ENCODE peak calls at places on chromosomes 6 and 20, in five cellular contexts. F is pancreas, H is GM23338, X is heart left ventricle, M is right atrium auricular region. Q is an unnamed sample.

GRCh38 chr20:31698803-31699718 is 23.6 kb downstream of the BCL2L1 start:
- DNase-seq in F (peak; percentile 67), H (no peak), X (peak; percentile 75), M (peak; percentile 79), Q (no peak)

GRCh38 chr20:25044261-25044560 is 13.7 kb downstream of the ACSS1 start:
- DNase-seq in F (peak; percentile 0), H (no peak), X (no peak), M (no peak), Q (no peak)

GRCh38 chr20:47719211-47719610 is 66.1 kb downstream of the SULF2 start:
- DNase-seq in F (no peak), H (no peak), X (no peak), M (no peak), Q (no peak)

GRCh38 chr20:61758556-61759200 is 307.0 kb downstream of the TAF4 start:
- DNase-seq in F (no peak), H (no peak), X (no peak), M (no peak), Q (no peak)

GRCh38 chr6:109449064-109449788 is 6.3 kb downstream of the MICAL1 start:
- DNase-seq in F (no peak), H (no peak), X (no peak), M (peak; percentile 28), Q (no peak)

GRCh38 chr20:2301164-2301622 is 5.4 kb downstream of the TGM3 start:
- DNase-seq in F (no peak), H (no peak), X (peak; percentile 44), M (peak; percentile 67), Q (no peak)

GRCh38 chr6:148599967-148600426 is 146.8 kb upstream of the UST start:
- DNase-seq in F (no peak), H (peak; percentile 97), X (no peak), M (no peak), Q (no peak)

GRCh38 chr6:27605401-27606342 is 132.8 kb upstream of the ZNF184 start:
- DNase-seq in F (no peak), H (peak; percentile 87), X (no peak), M (no peak), Q (no peak)

GRCh38 chr20:62382306-62383198 is 4.4 kb upstream of the RPS21 start:
- DNase-seq in F (peak; percentile 78), H (peak; percentile 94), X (peak; percentile 76), M (no peak), Q (peak; percentile 61)

GRCh38 chr20:46973801-46974200 is 79.2 kb downstream of the EYA2 start:
- DNase-seq in F (no peak), H (no peak), X (no peak), M (no peak), Q (no peak)

GRCh38 chr20:17281478-17281877 is 54.6 kb downstream of the PCSK2 start:
- DNase-seq in F (peak; percentile 15), H (peak; percentile 89), X (no peak), M (no peak), Q (no peak)
- TF ChIP-seq CTCF in F (peak; percentile 15), H (peak; percentile 83), X (no peak), M (no peak), Q (no peak)

DNA sequence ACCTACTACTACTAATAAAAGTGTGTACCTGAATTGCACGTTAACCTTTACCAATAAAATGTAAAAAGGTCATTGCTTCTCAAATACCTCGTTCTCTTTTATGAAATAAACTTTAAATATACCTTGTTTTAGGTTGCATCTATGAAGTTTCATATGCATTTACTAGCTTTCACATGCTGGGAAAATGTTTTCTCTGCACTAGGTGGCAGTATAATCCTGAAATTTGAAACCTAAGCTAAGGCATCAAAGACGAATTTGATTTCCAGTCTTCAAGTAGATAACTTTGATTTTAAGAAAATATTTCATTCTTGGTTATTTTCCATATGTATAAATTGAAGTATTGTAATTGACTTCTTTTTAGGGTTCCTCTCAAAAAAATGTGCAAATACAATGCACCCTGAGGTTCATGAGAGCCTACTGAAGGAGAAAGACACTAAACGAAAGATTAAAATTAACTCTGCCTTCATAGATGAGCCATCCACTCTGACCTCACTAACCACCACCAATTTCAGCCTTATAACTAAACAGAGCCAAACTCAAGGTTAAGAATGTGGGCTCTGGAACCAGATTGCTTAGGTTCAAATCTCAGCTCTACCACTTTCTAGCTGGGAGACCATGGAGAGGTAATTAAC is 7.3 kb upstream of the COL9A1 start:
- DNase-seq in F (no peak), H (peak; percentile 59), X (no peak), M (no peak), Q (no peak)
- TF ChIP-seq CTCF in F (peak; percentile 61), H (peak; percentile 91), X (peak; percentile 73), M (peak; percentile 76), Q (peak; percentile 13)

GRCh38 chr6:119116712-119117281 is 38.3 kb upstream of the FAM184A start:
- DNase-seq in F (no peak), H (peak; percentile 50), X (no peak), M (no peak), Q (no peak)
- TF ChIP-seq CTCF in F (no peak), H (peak; percentile 70), X (no peak), M (no peak), Q (no peak)

DNA sequence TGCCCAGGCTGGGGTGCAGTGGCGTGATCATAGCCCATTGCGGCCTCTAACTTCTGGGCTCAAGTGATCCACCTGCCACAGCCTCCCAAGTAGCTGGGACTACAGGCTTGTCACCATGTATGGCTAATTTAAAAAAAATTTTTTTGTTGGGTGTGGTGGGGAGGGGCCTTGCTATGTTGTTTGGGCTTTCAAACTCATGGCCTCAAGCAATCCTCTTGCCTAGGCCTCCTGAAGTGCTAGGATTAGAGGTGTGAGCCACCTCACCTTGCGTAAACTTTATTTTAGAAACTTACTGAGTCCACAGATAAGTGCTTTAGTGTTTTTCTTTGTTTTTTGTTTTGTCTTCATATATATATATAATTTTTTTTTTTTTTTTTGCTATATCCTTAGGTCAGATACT is 9.1 kb downstream of the SMAP1 start:
- DNase-seq in F (no peak), H (no peak), X (no peak), M (no peak), Q (no peak)
- TF ChIP-seq CTCF in F (no peak), H (no peak), X (no peak), M (no peak), Q (no peak)

GRCh38 chr6:100370265-100370664 is 94.5 kb downstream of the SIM1 start:
- DNase-seq in F (no peak), H (peak; percentile 18), X (no peak), M (no peak), Q (no peak)
- TF ChIP-seq CTCF in F (no peak), H (peak; percentile 51), X (no peak), M (no peak), Q (no peak)

GRCh38 chr6:13358486-13358885 is 30.1 kb upstream of the TBC1D7 start:
- DNase-seq in F (no peak), H (no peak), X (no peak), M (no peak), Q (no peak)

GRCh38 chr6:13359287-13359686 is 30.9 kb upstream of the TBC1D7 start:
- DNase-seq in F (no peak), H (no peak), X (no peak), M (no peak), Q (no peak)

GRCh38 chr6:13355043-13355945 is 27.0 kb upstream of the TBC1D7 start:
- DNase-seq in F (no peak), H (no peak), X (no peak), M (no peak), Q (no peak)

GRCh38 chr6:13355969-13356368 is 27.6 kb upstream of the TBC1D7 start:
- DNase-seq in F (no peak), H (no peak), X (no peak), M (no peak), Q (no peak)

DNA sequence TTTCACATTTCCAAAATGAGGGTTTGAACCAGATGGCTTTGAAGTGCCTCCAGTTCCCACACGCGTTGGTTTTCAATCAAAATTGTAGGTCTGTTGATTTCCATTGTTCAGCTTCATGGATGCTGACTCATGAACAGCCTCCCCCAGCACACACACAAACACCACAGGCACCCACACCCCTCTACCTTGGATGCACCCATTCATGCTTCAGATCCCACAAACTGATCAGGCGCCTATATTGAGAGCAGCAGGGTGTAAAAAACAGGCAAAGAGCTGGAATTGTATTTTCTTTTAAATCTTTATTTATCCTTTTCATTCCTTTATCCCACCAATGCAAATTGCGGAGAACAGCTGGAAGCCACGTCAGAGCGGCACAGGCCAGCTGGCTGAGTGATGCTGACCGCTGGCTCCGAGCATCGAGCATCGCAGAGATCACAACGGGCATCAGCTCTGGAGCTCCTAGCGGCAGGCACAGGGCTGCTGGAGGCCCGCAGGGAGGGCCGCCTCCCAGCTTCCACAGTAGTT is 29.3 kb upstream of the TBC1D7 start:
- DNase-seq in F (no peak), H (peak; percentile 66), X (no peak), M (no peak), Q (no peak)
- TF ChIP-seq CTCF in F (no peak), H (no peak), X (no peak), M (no peak), Q (no peak)

DNA sequence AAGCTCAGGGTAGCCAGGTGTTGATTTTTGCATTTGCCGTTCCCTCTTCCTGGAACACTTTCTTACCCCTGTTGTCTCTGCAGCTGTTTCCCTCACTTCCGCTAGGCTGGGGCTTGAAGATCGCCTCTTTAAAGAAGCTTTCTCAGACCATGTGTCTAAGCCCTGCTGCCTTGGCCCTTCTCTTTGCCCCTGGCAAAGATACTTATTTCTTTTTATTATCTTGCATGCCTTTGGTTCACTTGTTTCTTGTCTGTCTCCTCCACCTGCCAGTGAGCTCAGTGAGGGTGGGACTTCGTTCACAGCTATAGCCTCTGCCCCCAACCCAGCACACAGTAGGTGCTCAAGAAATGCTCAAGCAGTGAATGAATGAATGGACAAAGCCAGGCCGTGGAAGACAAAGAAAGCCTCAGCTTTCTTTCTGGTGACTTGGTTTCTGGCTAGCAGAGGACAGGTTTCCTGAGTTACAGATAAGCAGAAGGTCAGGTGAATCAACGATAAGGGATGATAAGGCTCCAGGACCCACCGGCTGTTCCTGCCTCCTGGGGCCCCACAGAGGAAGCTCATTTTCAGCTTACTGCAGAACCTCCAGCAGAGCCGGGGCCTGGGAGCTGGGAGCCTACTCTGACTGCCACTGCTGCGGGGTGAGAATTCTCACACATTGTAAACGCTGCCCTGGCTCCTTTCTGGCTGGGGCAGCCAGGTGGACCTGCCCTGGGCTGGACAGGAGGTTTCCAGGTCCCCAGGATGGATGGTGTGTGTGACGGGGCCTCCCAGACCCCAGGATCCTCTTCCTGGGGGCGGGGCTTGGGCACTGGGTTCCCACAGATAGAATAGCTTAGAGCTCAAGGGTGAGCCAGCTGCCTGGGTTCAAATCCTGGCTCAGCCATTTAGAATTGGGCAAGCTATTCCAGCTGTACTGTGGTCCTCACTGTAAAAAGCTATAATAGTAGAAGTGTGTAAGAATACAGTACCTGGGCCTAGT is 29.8 kb downstream of the SNAI1 start:
- DNase-seq in F (no peak), H (peak; percentile 31), X (no peak), M (no peak), Q (no peak)
- TF ChIP-seq CTCF in F (no peak), H (no peak), X (no peak), M (no peak), Q (no peak)

GRCh38 chr6:31712296-31712695 is 2.9 kb upstream of the LY6G6D start:
- DNase-seq in F (no peak), H (no peak), X (no peak), M (no peak), Q (no peak)
- TF ChIP-seq CTCF in F (no peak), H (no peak), X (peak; percentile 38), M (peak; percentile 32), Q (no peak)

Q was measured in natural killer cell.